ENCODE peak calls at places on chromosomes 6 and 20, in four cellular contexts. G is NCI-H510A treated with DMSO at 0.1 percent for 48 hours; K is NCI-H2171 treated with DMSO at 0.1 percent for 48 hours; F is CD8-positive, alpha-beta memory T cell. R is an unnamed sample.
A peak's percentile ranks its signal among the peaks of the same experiment; 100 is the strongest.

GRCh38 chr6:163415620-163416379 is 1.3 kb downstream of the QKI start:
- DNase-seq in G (no peak), F (peak; percentile 14), K (peak; percentile 13), R (no peak)

GRCh38 chr6:131400782-131401496 is 172.1 kb upstream of the ARG1 start:
- DNase-seq in G (no peak), K (no peak), F (no peak), R (no peak)

GRCh38 chr20:14657231-14657630 is 319.8 kb upstream of the FLRT3 start:
- DNase-seq in K (peak; percentile 29), G (no peak), F (no peak), R (no peak)

GRCh38 chr20:41360831-41361756 is 5.5 kb downstream of the EMILIN3 start:
- DNase-seq in K (no peak), F (no peak), G (no peak), R (no peak)

GRCh38 chr6:7196685-7197283 is 89.0 kb downstream of the RREB1 start:
- DNase-seq in G (no peak), K (no peak), F (no peak), R (no peak)

GRCh38 chr6:21885532-21886089 is 292.1 kb downstream of the SOX4 start:
- DNase-seq in K (peak; percentile 67), F (no peak), G (no peak), R (no peak)

GRCh38 chr6:34157236-34157830 is 11.4 kb upstream of the GRM4 start:
- DNase-seq in F (no peak), K (no peak), G (no peak), R (no peak)

GRCh38 chr6:166307981-166308768 is at the start of gene PRR18:
- DNase-seq in K (peak; percentile 31), G (peak; percentile 19), F (no peak), R (no peak)

GRCh38 chr20:9280654-9281053 is 211.8 kb downstream of the PLCB4 start:
- DNase-seq in K (no peak), F (no peak), G (no peak), R (no peak)

GRCh38 chr20:38231786-38232130 is 28.8 kb downstream of the KIAA1755 start:
- DNase-seq in G (no peak), K (no peak), F (no peak), R (no peak)

R was measured in T-helper 22 cell.